ENCODE peak calls at places on chromosomes 6 and 20, in eight cellular contexts. One of them, this sample, is unnamed. For H3K4me1, the result is how much of the 10 kb centered on the place peaks cover.

GRCh38 chr6:55836945-55837344 is 38.4 kb downstream of the BMP5 start:
- DNase-seq in HepG2: no peak
- DNase-seq in K562: no peak
- DNase-seq in H1: no peak
- DNase-seq in esophagus squamous epithelium: no peak
- DNase-seq in A549: no peak
- DNase-seq in IMR-90: no peak
- DNase-seq in adrenal gland: no peak
- DNase-seq in this sample: no peak

GRCh38 chr20:25197173-25197869 is 1.8 kb downstream of the ENTPD6 start:
- DNase-seq in HepG2: no peak
- DNase-seq in K562: no peak
- DNase-seq in H1: no peak
- DNase-seq in esophagus squamous epithelium: no peak
- DNase-seq in A549: no peak
- DNase-seq in IMR-90: no peak
- DNase-seq in adrenal gland: no peak
- DNase-seq in this sample: no peak

GRCh38 chr6:128179890-128180440 is 279.1 kb upstream of the THEMIS start:
- DNase-seq in HepG2: no peak
- DNase-seq in K562: no peak
- DNase-seq in H1: no peak
- DNase-seq in esophagus squamous epithelium: no peak
- DNase-seq in A549: no peak
- DNase-seq in IMR-90: no peak
- DNase-seq in adrenal gland: no peak
- DNase-seq in this sample: no peak

GRCh38 chr6:1906625-1907024 is 296.9 kb downstream of the FOXC1 start:
- DNase-seq in HepG2: no peak
- DNase-seq in K562: no peak
- DNase-seq in H1: no peak
- DNase-seq in esophagus squamous epithelium: no peak
- DNase-seq in A549: no peak
- DNase-seq in IMR-90: no peak
- DNase-seq in adrenal gland: no peak
- DNase-seq in this sample: no peak

GRCh38 chr6:163935158-163935762 is 520.7 kb downstream of the QKI start:
- DNase-seq in HepG2: no peak
- DNase-seq in K562: no peak
- DNase-seq in H1: no peak
- DNase-seq in esophagus squamous epithelium: no peak
- DNase-seq in A549: no peak
- DNase-seq in IMR-90: peak
- DNase-seq in adrenal gland: peak
- DNase-seq in this sample: no peak

GRCh38 chr6:127297502-127298070 is 30.9 kb downstream of the RNF146 start:
- DNase-seq in HepG2: peak
- DNase-seq in K562: no peak
- DNase-seq in H1: no peak
- DNase-seq in esophagus squamous epithelium: no peak
- DNase-seq in A549: no peak
- DNase-seq in IMR-90: no peak
- DNase-seq in adrenal gland: no peak
- DNase-seq in this sample: no peak

GRCh38 chr20:9068896-9069663 is at the start of gene PLCB4:
- DNase-seq in HepG2: no peak
- DNase-seq in K562: peak
- DNase-seq in H1: peak
- DNase-seq in esophagus squamous epithelium: no peak
- DNase-seq in A549: peak
- DNase-seq in IMR-90: peak
- DNase-seq in adrenal gland: no peak
- DNase-seq in this sample: no peak

GRCh38 chr20:48826883-48827771 is 672 bp downstream of the PREX1 start:
- DNase-seq in HepG2: no peak
- DNase-seq in K562: no peak
- DNase-seq in H1: peak
- DNase-seq in esophagus squamous epithelium: no peak
- DNase-seq in A549: peak
- DNase-seq in IMR-90: no peak
- DNase-seq in adrenal gland: no peak
- DNase-seq in this sample: no peak

GRCh38 chr6:9250852-9251251 is 815.5 kb upstream of the SLC35B3 start:
- DNase-seq in HepG2: peak
- DNase-seq in K562: no peak
- DNase-seq in H1: peak
- DNase-seq in esophagus squamous epithelium: no peak
- DNase-seq in A549: peak
- DNase-seq in IMR-90: peak
- DNase-seq in adrenal gland: no peak
- DNase-seq in this sample: no peak

GRCh38 chr20:34774431-34774830 is 51.0 kb downstream of the NCOA6 start:
- DNase-seq in HepG2: no peak
- DNase-seq in K562: no peak
- DNase-seq in H1: no peak
- DNase-seq in esophagus squamous epithelium: no peak
- DNase-seq in A549: no peak
- DNase-seq in IMR-90: no peak
- DNase-seq in adrenal gland: no peak
- DNase-seq in this sample: no peak

GRCh38 chr20:34773726-34774125 is 51.7 kb downstream of the NCOA6 start:
- DNase-seq in HepG2: no peak
- DNase-seq in K562: no peak
- DNase-seq in H1: no peak
- DNase-seq in esophagus squamous epithelium: no peak
- DNase-seq in A549: no peak
- DNase-seq in IMR-90: no peak
- DNase-seq in adrenal gland: no peak
- DNase-seq in this sample: no peak

GRCh38 chr20:34774886-34775285 is 50.6 kb downstream of the NCOA6 start:
- DNase-seq in HepG2: no peak
- DNase-seq in K562: no peak
- DNase-seq in H1: no peak
- DNase-seq in esophagus squamous epithelium: no peak
- DNase-seq in A549: no peak
- DNase-seq in IMR-90: no peak
- DNase-seq in adrenal gland: no peak
- DNase-seq in this sample: no peak

GRCh38 chr20:34772437-34772836 is 53.0 kb downstream of the NCOA6 start:
- DNase-seq in HepG2: no peak
- DNase-seq in K562: no peak
- DNase-seq in H1: no peak
- DNase-seq in esophagus squamous epithelium: no peak
- DNase-seq in A549: no peak
- DNase-seq in IMR-90: no peak
- DNase-seq in adrenal gland: no peak
- DNase-seq in this sample: no peak

DNA sequence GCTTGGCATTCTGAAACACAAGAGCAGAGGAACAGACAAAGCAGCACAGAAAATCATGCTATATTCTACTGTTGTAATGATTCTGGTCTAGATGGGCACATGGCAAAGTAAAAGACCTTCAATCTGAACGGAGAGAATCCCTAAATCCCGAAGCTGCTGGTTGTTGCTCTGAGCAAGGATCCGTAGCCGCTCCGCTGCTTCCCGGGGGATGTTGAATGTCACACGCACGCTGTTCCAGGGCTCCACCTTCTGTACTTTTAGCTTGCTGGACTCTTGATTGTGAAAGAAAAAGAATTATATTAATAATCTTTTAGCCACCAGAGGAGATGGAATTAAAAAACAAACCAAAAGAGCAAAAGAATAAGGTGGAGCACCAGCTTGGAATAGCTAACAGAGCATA is 49.3 kb downstream of the NCOA6 start:
- DNase-seq in HepG2: no peak
- DNase-seq in K562: no peak
- DNase-seq in H1: no peak
- DNase-seq in esophagus squamous epithelium: no peak
- DNase-seq in A549: no peak
- DNase-seq in IMR-90: no peak
- DNase-seq in adrenal gland: no peak
- DNase-seq in this sample: no peak
- TF ChIP-seq CTCF in HepG2: no peak
- TF ChIP-seq CTCF in K562: no peak
- TF ChIP-seq CTCF in H1: no peak
- TF ChIP-seq CTCF in esophagus squamous epithelium: no peak
- TF ChIP-seq CTCF in A549: no peak
- TF ChIP-seq CTCF in IMR-90: no peak
- TF ChIP-seq CTCF in adrenal gland: no peak
- TF ChIP-seq CTCF in this sample: no peak

GRCh38 chr20:50112512-50113419 is at the start of gene UBE2V1:
- DNase-seq in HepG2: peak
- DNase-seq in K562: peak
- DNase-seq in H1: peak
- DNase-seq in esophagus squamous epithelium: peak
- DNase-seq in A549: peak
- DNase-seq in IMR-90: peak
- DNase-seq in adrenal gland: peak
- DNase-seq in this sample: peak
- TF ChIP-seq POLR2A in HepG2: peak
- TF ChIP-seq POLR2A in K562: peak
- TF ChIP-seq POLR2A in H1: peak
- TF ChIP-seq POLR2A in esophagus squamous epithelium: peak
- TF ChIP-seq POLR2A in A549: peak
- TF ChIP-seq POLR2A in IMR-90: peak
- TF ChIP-seq POLR2A in adrenal gland: peak
- TF ChIP-seq POLR2A in this sample: peak

GRCh38 chr6:14638932-14639875 is 521.6 kb downstream of the CD83 start:
- DNase-seq in HepG2: no peak
- DNase-seq in K562: no peak
- DNase-seq in H1: peak
- DNase-seq in esophagus squamous epithelium: no peak
- DNase-seq in A549: no peak
- DNase-seq in IMR-90: peak
- DNase-seq in adrenal gland: peak
- DNase-seq in this sample: no peak

GRCh38 chr6:14642106-14642505 is 524.5 kb downstream of the CD83 start:
- DNase-seq in HepG2: no peak
- DNase-seq in K562: no peak
- DNase-seq in H1: no peak
- DNase-seq in esophagus squamous epithelium: no peak
- DNase-seq in A549: no peak
- DNase-seq in IMR-90: no peak
- DNase-seq in adrenal gland: no peak
- DNase-seq in this sample: no peak

GRCh38 chr6:14641401-14641800 is 523.8 kb downstream of the CD83 start:
- DNase-seq in HepG2: no peak
- DNase-seq in K562: no peak
- DNase-seq in H1: no peak
- DNase-seq in esophagus squamous epithelium: no peak
- DNase-seq in A549: no peak
- DNase-seq in IMR-90: no peak
- DNase-seq in adrenal gland: no peak
- DNase-seq in this sample: no peak

GRCh38 chr6:14639983-14640599 is 522.5 kb downstream of the CD83 start:
- DNase-seq in HepG2: no peak
- DNase-seq in K562: no peak
- DNase-seq in H1: peak
- DNase-seq in esophagus squamous epithelium: no peak
- DNase-seq in A549: no peak
- DNase-seq in IMR-90: peak
- DNase-seq in adrenal gland: no peak
- DNase-seq in this sample: no peak

DNA sequence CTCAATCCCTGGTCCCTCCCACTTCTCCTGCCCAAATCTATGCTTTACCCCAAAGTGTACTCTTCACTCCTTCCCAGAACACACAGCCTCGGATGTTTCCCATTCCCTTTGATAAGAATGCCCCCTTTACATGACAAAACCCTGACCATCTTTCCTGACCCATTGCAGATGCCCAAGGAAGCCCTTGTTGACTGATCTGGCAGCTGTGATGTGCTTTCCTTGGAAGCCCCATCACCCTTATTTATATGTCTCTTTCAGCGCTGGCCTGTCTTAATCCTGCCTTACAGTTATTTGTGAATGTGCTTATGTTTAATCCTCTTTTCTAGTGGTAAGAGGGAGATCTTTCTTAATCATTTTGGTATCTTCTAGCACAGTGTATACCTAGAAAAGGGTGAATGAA is 523.1 kb downstream of the CD83 start:
- DNase-seq in HepG2: no peak
- DNase-seq in K562: no peak
- DNase-seq in H1: no peak
- DNase-seq in esophagus squamous epithelium: no peak
- DNase-seq in A549: no peak
- DNase-seq in IMR-90: no peak
- DNase-seq in adrenal gland: no peak
- DNase-seq in this sample: no peak
- H3K4me1 ChIP-seq in HepG2: under half
- H3K4me1 ChIP-seq in K562: under half
- H3K4me1 ChIP-seq in H1: under half
- H3K4me1 ChIP-seq in esophagus squamous epithelium: under half
- H3K4me1 ChIP-seq in A549: under half
- H3K4me1 ChIP-seq in IMR-90: under half
- H3K4me1 ChIP-seq in adrenal gland: under half
- H3K4me1 ChIP-seq in this sample: under half

DNA sequence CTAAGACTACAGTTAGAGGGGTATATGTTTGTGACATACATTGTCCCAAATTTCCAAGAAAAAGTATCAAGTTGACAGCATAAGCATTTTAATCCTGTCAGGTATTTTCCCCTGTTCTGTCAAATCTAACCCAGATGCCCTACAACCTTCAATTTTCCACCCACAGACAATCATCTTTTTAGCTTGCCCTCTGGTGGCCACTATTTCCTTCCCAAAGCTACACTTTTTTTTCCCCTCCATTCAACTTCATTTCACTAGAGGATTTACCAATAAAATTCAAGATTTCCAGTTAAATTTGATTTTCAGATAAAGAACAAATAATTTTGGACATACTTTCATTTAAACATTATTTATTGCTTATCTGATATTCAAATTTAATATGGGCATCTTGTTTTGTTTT is 286.6 kb downstream of the TENT5A start:
- DNase-seq in HepG2: peak
- DNase-seq in K562: no peak
- DNase-seq in H1: no peak
- DNase-seq in esophagus squamous epithelium: no peak
- DNase-seq in A549: peak
- DNase-seq in IMR-90: peak
- DNase-seq in adrenal gland: peak
- DNase-seq in this sample: no peak
- TF ChIP-seq CTCF in HepG2: peak
- TF ChIP-seq CTCF in K562: no peak
- TF ChIP-seq CTCF in H1: no peak
- TF ChIP-seq CTCF in esophagus squamous epithelium: peak
- TF ChIP-seq CTCF in A549: peak
- TF ChIP-seq CTCF in IMR-90: peak
- TF ChIP-seq CTCF in adrenal gland: peak
- TF ChIP-seq CTCF in this sample: no peak